ENCODE peak calls at places on chromosome 1, in six cellular contexts. I is K562, P is NT2/D1, F is H1, W is HCT116, L is HepG2. Y is an unnamed sample.
A peak's percentile ranks its signal among the peaks of the same experiment; 100 is the strongest.

GRCh38 chr1:204171751-204172178 is 5.6 kb upstream of the REN start:
- DNase-seq in I (no peak), P (no peak), F (no peak), W (peak; percentile 81), L (peak; percentile 80), Y (no peak)

GRCh38 chr1:67134692-67135091 is at the start of gene C1orf141:
- DNase-seq in I (no peak), P (no peak), F (no peak), W (no peak), L (no peak), Y (no peak)

GRCh38 chr1:91851130-91852010 is 34.6 kb downstream of the TGFBR3 start:
- DNase-seq in I (peak; percentile 13), P (no peak), F (no peak), W (no peak), L (no peak), Y (no peak)

GRCh38 chr1:15885701-15886612 is 38.5 kb downstream of the SPEN start:
- DNase-seq in I (peak; percentile 92), P (peak; percentile 49), F (peak; percentile 58), W (peak; percentile 41), L (peak; percentile 88), Y (peak; percentile 36)

GRCh38 chr1:177943999-177944672 is 25.7 kb downstream of the SEC16B start:
- DNase-seq in I (no peak), P (no peak), F (no peak), W (no peak), L (no peak), Y (no peak)

GRCh38 chr1:244349103-244349531 is 102.6 kb downstream of the ADSS2 start:
- DNase-seq in I (no peak), P (no peak), F (no peak), W (no peak), L (no peak), Y (no peak)

GRCh38 chr1:18945401-18945849 is 11.1 kb downstream of the IFFO2 start:
- DNase-seq in I (no peak), P (no peak), F (no peak), W (no peak), L (no peak), Y (no peak)

GRCh38 chr1:35506960-35507901 is 50.0 kb downstream of the KIAA0319L start:
- DNase-seq in I (no peak), P (no peak), F (no peak), W (no peak), L (no peak), Y (peak; percentile 76)

GRCh38 chr1:109783436-109783835 is 19.7 kb upstream of the EPS8L3 start:
- DNase-seq in I (no peak), P (no peak), F (no peak), W (peak; percentile 51), L (no peak), Y (no peak)

GRCh38 chr1:230157409-230158390 is 90.7 kb downstream of the GALNT2 start:
- DNase-seq in I (no peak), P (no peak), F (no peak), W (no peak), L (peak; percentile 88), Y (no peak)

GRCh38 chr1:169874229-169874628 is 19.5 kb downstream of the SCYL3 start:
- DNase-seq in I (no peak), P (no peak), F (no peak), W (no peak), L (no peak), Y (no peak)

GRCh38 chr1:199490804-199491527 is 536.5 kb upstream of the NR5A2 start:
- DNase-seq in I (no peak), P (no peak), F (no peak), W (peak; percentile 4), L (no peak), Y (no peak)

GRCh38 chr1:212606042-212606733 is 2.4 kb upstream of the ATF3 start:
- DNase-seq in I (no peak), P (no peak), F (no peak), W (no peak), L (no peak), Y (no peak)
- TF ChIP-seq ZNF274 in I (no peak), P (no peak), F (no peak), W (no peak), L (no peak), Y (no peak)

GRCh38 chr1:30906631-30907389 is 1.7 kb downstream of the SDC3 start:
- DNase-seq in I (no peak), P (no peak), F (no peak), W (no peak), L (no peak), Y (no peak)

GRCh38 chr1:30904962-30905335 is 3.6 kb downstream of the SDC3 start:
- DNase-seq in I (no peak), P (no peak), F (no peak), W (no peak), L (no peak), Y (no peak)

GRCh38 chr1:30905403-30905802 is 3.2 kb downstream of the SDC3 start:
- DNase-seq in I (no peak), P (no peak), F (no peak), W (no peak), L (no peak), Y (no peak)

GRCh38 chr1:30907390-30907640 is 1.2 kb downstream of the SDC3 start:
- DNase-seq in I (no peak), P (no peak), F (no peak), W (no peak), L (no peak), Y (no peak)

DNA sequence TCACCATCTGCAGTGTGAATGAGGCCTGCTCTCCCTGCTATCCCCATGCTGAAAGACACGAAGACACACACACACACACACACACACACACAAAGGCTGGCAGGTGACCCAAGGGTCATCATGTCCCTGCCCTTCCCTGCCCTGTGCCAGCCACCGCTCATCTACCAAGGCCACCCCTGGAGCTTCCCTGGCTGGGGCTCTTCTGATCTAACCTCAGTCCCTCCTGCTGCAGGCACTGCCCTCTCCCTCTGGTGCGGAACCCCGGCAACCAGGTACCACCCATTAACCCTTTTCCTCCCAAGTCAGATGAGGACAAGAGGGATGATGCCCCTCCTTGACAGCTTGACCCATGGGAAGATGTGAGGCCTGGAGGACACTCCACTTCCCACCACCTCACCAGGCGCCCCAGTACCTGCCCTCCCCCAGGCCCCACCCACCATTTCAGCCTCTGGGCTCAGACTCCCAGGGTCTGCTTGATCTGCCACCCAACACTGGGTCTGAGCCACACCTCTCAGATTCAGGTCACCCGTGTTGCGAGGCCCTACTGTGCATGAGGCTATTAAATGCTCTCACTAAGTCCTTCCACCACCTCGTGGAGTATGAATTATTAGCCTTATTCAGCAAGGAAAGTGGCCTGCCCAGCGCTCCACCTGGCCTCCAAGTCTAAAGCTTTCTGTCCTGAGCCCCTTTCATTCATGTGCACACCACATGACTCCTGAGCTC is 2.5 kb downstream of the SDC3 start:
- DNase-seq in I (no peak), P (no peak), F (no peak), W (no peak), L (no peak), Y (no peak)
- TF ChIP-seq ZNF274 in I (no peak), P (no peak), F (no peak), W (no peak), L (no peak), Y (no peak)

GRCh38 chr1:95916616-95917015 is 682.6 kb downstream of the RWDD3 start:
- DNase-seq in I (no peak), P (peak; percentile 20), F (no peak), W (no peak), L (no peak), Y (no peak)
- TF ChIP-seq ZNF274 in I (no peak), P (no peak), F (no peak), W (no peak), L (no peak), Y (no peak)

GRCh38 chr1:113654883-113655282 is 104.4 kb downstream of the PHTF1 start:
- DNase-seq in I (no peak), P (no peak), F (no peak), W (no peak), L (no peak), Y (no peak)

GRCh38 chr1:113657126-113657525 is 102.2 kb downstream of the PHTF1 start:
- DNase-seq in I (no peak), P (no peak), F (no peak), W (no peak), L (no peak), Y (no peak)

GRCh38 chr1:113657556-113658063 is 101.7 kb downstream of the PHTF1 start:
- DNase-seq in I (no peak), P (no peak), F (no peak), W (no peak), L (no peak), Y (no peak)

GRCh38 chr1:113652773-113653172 is 106.5 kb downstream of the PHTF1 start:
- DNase-seq in I (no peak), P (no peak), F (no peak), W (no peak), L (peak; percentile 2), Y (no peak)

GRCh38 chr1:113653741-113654140 is 105.5 kb downstream of the PHTF1 start:
- DNase-seq in I (no peak), P (no peak), F (no peak), W (no peak), L (no peak), Y (no peak)
- TF ChIP-seq ZNF274 in I (no peak), P (no peak), F (no peak), W (no peak), L (no peak), Y (no peak)

GRCh38 chr1:7454895-7455784 is 316.0 kb upstream of the VAMP3 start:
- DNase-seq in I (no peak), P (no peak), F (no peak), W (no peak), L (no peak), Y (no peak)

GRCh38 chr1:7453038-7453437 is 318.1 kb upstream of the VAMP3 start:
- DNase-seq in I (no peak), P (no peak), F (no peak), W (no peak), L (no peak), Y (no peak)

GRCh38 chr1:7455796-7456568 is 315.1 kb upstream of the VAMP3 start:
- DNase-seq in I (no peak), P (no peak), F (no peak), W (no peak), L (no peak), Y (no peak)

GRCh38 chr1:7456683-7457082 is 314.4 kb upstream of the VAMP3 start:
- DNase-seq in I (no peak), P (no peak), F (no peak), W (no peak), L (no peak), Y (no peak)

DNA sequence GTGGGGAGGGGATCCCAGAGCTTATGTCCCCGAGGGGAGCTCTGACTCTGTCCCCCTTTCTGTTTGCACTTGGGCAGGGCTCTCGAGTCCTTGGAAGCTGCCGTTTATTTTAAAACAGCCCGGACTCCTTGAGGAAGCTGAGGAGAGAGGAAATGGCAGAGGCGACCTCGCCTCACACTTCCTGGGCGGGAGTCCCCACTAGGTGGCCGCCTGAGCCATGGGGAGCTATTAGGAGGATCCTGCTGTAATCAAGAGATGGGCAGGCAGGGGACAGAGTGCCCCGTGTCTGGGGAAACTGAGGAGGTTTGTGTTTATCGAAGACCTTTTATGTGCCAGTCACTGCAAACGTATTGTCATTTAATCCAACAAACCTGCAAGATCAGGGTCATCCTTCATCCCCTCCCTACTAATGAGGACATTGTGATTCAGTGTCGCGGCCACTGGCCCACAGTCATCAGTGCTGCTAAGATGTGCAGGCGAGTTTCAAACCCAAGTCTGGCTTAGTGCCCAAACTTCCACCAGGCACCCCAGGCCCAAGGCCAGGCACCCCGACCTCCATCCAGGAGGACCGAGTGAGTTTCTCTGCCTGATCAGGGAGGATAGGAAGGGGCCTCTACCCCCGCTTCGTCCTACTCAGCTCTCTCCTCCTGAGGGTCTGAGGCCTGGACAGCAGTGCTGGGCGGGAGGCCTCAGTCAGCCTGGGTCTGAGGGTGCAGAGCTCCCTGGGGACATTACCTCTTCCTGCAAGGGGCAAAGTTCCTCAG is 316.9 kb upstream of the VAMP3 start:
- DNase-seq in I (peak; percentile 33), P (no peak), F (no peak), W (no peak), L (no peak), Y (no peak)
- TF ChIP-seq ZNF274 in I (no peak), P (no peak), F (no peak), W (no peak), L (no peak), Y (no peak)

GRCh38 chr1:10338047-10338446 is 60.8 kb upstream of the PGD start:
- DNase-seq in I (peak; percentile 63), P (no peak), F (peak; percentile 7), W (peak; percentile 16), L (peak; percentile 15), Y (no peak)
- TF ChIP-seq ZNF274 in I (no peak), P (no peak), F (no peak), W (no peak), L (no peak), Y (no peak)